ENCODE peak calls at places on chromosomes 16 and 17, in five cellular contexts. W is right atrium auricular region, V is tibial artery, M is uterus, T is right cardiac atrium. J is an unnamed sample.

GRCh38 chr16:69039333-69039941 is 66.0 kb upstream of the HAS3 start:
- DNase-seq in W (no peak), V (peak; percentile 19), M (no peak), T (no peak), J (no peak)

GRCh38 chr16:88746511-88746910 is 38.5 kb downstream of the PIEZO1 start:
- DNase-seq in W (peak; percentile 85), V (no peak), M (peak; percentile 75), T (peak; percentile 93), J (no peak)

GRCh38 chr16:8632675-8633182 is 11.2 kb downstream of the METTL22 start:
- DNase-seq in W (no peak), V (peak; percentile 69), M (no peak), T (peak; percentile 75), J (no peak)

GRCh38 chr16:46757339-46758050 is 9.4 kb upstream of the MYLK3 start:
- DNase-seq in W (peak; percentile 67), V (no peak), M (no peak), T (peak; percentile 90), J (no peak)

GRCh38 chr17:35684046-35684802 is 47.2 kb upstream of the RASL10B start:
- DNase-seq in W (no peak), V (no peak), M (no peak), T (no peak), J (no peak)

GRCh38 chr17:40859536-40859935 is 7.5 kb downstream of the KRT12 start:
- DNase-seq in W (no peak), V (no peak), M (no peak), T (no peak), J (no peak)

GRCh38 chr16:19837984-19838707 is 46.5 kb downstream of the GPRC5B start:
- DNase-seq in W (no peak), V (no peak), M (no peak), T (no peak), J (no peak)

GRCh38 chr16:86406056-86406455 is 104.3 kb upstream of the FOXF1 start:
- DNase-seq in W (no peak), V (no peak), M (no peak), T (no peak), J (no peak)

GRCh38 chr16:81189100-81189664 is 49.3 kb upstream of the BCO1 start:
- DNase-seq in W (peak; percentile 89), V (peak; percentile 97), M (peak; percentile 88), T (peak; percentile 96), J (peak; percentile 94)

GRCh38 chr16:9033125-9033830 is 58.2 kb upstream of the HAPSTR1 start:
- DNase-seq in W (no peak), V (no peak), M (no peak), T (no peak), J (no peak)

GRCh38 chr17:75353176-75353575 is 52.3 kb downstream of the GRB2 start:
- DNase-seq in W (no peak), V (no peak), M (no peak), T (no peak), J (no peak)

GRCh38 chr17:58913971-58914769 is 158.5 kb downstream of the PPM1E start:
- DNase-seq in W (no peak), V (no peak), M (no peak), T (no peak), J (no peak)

GRCh38 chr16:386641-387156 is 4.9 kb upstream of the PGAP6 start:
- DNase-seq in W (no peak), V (no peak), M (no peak), T (peak; percentile 57), J (no peak)

GRCh38 chr17:909642-910323 is 69.8 kb downstream of the NXN start:
- DNase-seq in W (no peak), V (no peak), M (peak; percentile 72), T (no peak), J (no peak)

GRCh38 chr16:72092832-72093447 is 480 bp downstream of the TXNL4B start:
- DNase-seq in W (no peak), V (no peak), M (no peak), T (peak; percentile 42), J (no peak)

GRCh38 chr16:88731699-88732098 is 25.4 kb downstream of the CTU2 start:
- DNase-seq in W (no peak), V (no peak), M (no peak), T (no peak), J (no peak)

GRCh38 chr17:38598536-38598935 is 7.2 kb downstream of the SRCIN1 start:
- DNase-seq in W (no peak), V (no peak), M (no peak), T (no peak), J (no peak)

GRCh38 chr16:75658175-75658574 is 10.6 kb downstream of the TERF2IP start:
- DNase-seq in W (no peak), V (no peak), M (no peak), T (no peak), J (no peak)

DNA sequence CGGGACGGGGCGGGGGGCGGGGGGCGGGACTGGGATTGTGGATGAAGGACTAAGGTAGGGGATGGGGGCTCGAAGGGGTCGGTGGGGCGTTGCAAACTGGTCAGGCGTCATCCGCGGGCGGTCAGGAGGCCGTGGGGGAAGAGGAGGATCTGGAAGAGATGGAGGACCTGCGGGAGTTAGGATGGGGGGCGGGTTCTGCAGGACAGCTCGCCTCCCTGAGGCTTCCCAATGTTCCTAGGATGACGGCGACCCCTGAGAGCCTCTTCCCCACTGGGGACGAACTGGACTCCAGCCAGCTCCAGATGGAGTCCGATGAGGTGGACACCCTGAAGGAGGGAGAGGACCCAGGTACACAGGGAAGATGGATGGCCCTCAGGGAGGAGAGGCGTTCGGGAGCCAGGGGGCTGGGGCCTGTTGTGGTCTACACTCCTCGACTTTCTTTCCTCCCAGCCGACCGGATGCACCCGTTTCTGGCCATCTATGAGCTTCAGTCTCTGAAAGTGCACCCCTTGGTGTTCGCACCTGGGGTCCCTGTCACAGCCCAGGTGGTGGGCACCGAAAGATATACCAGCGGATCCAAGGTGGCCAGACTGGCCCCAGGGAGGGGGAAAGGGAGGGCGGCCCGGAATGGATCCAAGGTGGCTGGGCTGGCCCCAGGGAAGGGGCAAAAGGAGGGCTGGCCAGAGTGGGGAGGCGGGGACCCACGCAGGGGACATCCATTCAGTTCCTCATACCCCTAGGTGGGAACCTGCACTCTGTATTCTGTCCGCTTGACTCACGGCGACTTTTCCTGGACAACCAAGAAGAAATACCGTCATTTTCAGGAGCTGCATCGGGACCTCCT is 804 bp downstream of the PLD2 start:
- DNase-seq in W (no peak), V (no peak), M (no peak), T (peak; percentile 53), J (no peak)
- H3K27ac ChIP-seq in W (peak overlapping the region; percentile 86), V (peak overlapping the region; percentile 71), M (peak overlapping the region; percentile 74), T (no peak overlapping the region), J (peak overlapping the region; percentile 76)

GRCh38 chr16:64445245-64445644 is 676.6 kb downstream of the CDH11 start:
- DNase-seq in W (no peak), V (no peak), M (no peak), T (no peak), J (no peak)
- H3K4me1 ChIP-seq in W (no peaks in the 10 kb centered on the region), V (peaks cover 7% of the 10 kb centered on the region), M (no peaks in the 10 kb centered on the region), T (no peaks in the 10 kb centered on the region), J (peaks cover 8% of the 10 kb centered on the region)

GRCh38 chr17:81731271-81731670 is 19.2 kb downstream of the SLC25A10 start:
- DNase-seq in W (no peak), V (no peak), M (no peak), T (no peak), J (no peak)

GRCh38 chr17:81735181-81736102 is 23.4 kb downstream of the SLC25A10 start:
- DNase-seq in W (no peak), V (no peak), M (no peak), T (no peak), J (no peak)

GRCh38 chr17:81734405-81735055 is 22.4 kb downstream of the SLC25A10 start:
- DNase-seq in W (no peak), V (no peak), M (no peak), T (no peak), J (no peak)

GRCh38 chr17:81737947-81738800 is 26.1 kb downstream of the SLC25A10 start:
- DNase-seq in W (no peak), V (no peak), M (no peak), T (no peak), J (no peak)

DNA sequence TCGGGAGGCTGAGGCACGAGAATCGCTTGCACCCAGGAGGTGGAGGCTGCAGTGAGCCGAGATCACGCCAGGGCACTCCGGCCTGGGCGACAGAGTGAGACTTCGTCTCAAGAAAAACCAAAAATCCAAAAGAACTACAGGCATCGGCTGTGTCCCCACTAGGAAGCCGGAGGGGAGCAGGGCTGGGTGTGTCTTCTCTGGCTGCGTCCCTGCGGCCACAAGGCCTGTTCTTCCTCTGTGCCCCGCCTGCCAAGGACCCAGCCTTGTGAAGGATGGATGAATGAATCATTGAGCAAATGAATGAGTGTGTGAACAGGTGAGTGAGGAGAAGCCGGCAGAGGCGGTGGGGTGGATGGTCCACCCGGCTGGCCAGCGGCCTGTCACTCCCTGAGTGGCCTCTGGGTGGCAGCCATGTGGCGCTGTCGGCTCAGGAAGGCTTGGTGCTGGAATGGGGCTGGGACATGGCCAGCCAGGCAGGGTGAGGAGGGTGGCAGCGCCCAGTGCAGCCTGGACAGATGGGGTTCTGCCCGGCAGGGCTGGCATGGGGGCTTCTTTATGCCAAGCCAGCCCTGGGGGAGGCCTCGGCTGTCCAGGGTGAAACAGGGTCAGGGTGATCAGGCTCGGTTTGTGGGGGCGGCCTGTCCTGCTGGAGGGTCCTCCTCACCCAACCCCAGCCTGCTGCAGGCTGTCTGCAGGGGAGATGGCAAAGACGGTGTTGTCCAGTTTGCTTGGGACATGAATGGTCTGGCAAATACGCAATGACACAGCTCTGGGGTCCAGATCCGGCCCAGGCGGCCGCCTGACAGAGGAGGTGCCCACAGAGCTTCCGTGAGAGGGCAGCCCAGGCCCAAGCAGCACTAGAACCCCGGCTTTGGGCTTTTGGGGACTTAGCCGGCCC is 21.7 kb downstream of the SLC25A10 start:
- DNase-seq in W (peak; percentile 68), V (peak; percentile 83), M (peak; percentile 65), T (peak; percentile 91), J (peak; percentile 94)
- H3K27ac ChIP-seq in W (no peak overlapping the region), V (no peak overlapping the region), M (no peak overlapping the region), T (no peak overlapping the region), J (no peak overlapping the region)

DNA sequence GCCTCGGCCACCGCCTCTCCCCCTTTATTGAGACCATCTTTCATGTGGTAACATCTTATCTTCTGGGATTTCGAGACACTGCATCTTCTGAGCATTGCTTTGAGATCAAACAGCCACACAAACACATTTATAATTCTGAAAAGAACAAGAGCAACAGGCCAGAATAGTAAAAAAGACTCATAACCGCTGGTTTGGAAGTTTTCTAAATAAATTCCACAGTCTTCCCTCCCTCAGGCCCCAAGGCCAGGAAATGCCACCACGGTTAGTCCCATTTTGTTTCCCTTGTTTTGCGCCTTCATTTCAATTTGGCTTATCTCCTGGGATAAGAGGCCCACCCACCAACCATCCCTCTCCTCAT is 25.3 kb downstream of the LITAF start:
- DNase-seq in W (no peak), V (no peak), M (no peak), T (no peak), J (no peak)
- H3K4me1 ChIP-seq in W (no peaks in the 10 kb centered on the region), V (peaks cover 30% of the 10 kb centered on the region), M (peaks cover 16% of the 10 kb centered on the region), T (peaks cover 5% of the 10 kb centered on the region), J (peaks cover 26% of the 10 kb centered on the region)

GRCh38 chr16:29699324-29700219 is 20.6 kb downstream of the QPRT start:
- DNase-seq in W (no peak), V (no peak), M (no peak), T (no peak), J (no peak)
- H3K27ac ChIP-seq in W (no peak overlapping the region), V (no peak overlapping the region), M (no peak overlapping the region), T (no peak overlapping the region), J (no peak overlapping the region)